ENCODE peak calls at places on chromosomes 11 and 22, in eight cellular contexts. One of them, this sample, is unnamed.

GRCh38 chr11:8333431-8334401 is 70.0 kb upstream of the LMO1 start:
- DNase-seq in coronary artery: no peak
- DNase-seq in cardiac muscle cell: no peak
- DNase-seq in stimulated activated CD4-positive, alpha-beta T cell treated with anti-CD3 and anti-CD28 coated beads, Interleukin-1b, Interleukin-23, amount 100 ng/mL, for 24 hours: no peak
- DNase-seq in HT1080: peak
- DNase-seq in H54: peak
- DNase-seq in stimulated activated naive CD4-positive, alpha-beta T cell: no peak
- DNase-seq in ACHN: peak
- DNase-seq in this sample: no peak

GRCh38 chr11:134584001-134584561 is 172.0 kb upstream of the B3GAT1 start:
- DNase-seq in coronary artery: peak
- DNase-seq in cardiac muscle cell: no peak
- DNase-seq in stimulated activated CD4-positive, alpha-beta T cell treated with anti-CD3 and anti-CD28 coated beads, Interleukin-1b, Interleukin-23, amount 100 ng/mL, for 24 hours: no peak
- DNase-seq in HT1080: no peak
- DNase-seq in H54: no peak
- DNase-seq in stimulated activated naive CD4-positive, alpha-beta T cell: no peak
- DNase-seq in ACHN: no peak
- DNase-seq in this sample: no peak

GRCh38 chr22:36730176-36730858 is 26.8 kb upstream of the CACNG2 start:
- DNase-seq in coronary artery: peak
- DNase-seq in cardiac muscle cell: no peak
- DNase-seq in stimulated activated CD4-positive, alpha-beta T cell treated with anti-CD3 and anti-CD28 coated beads, Interleukin-1b, Interleukin-23, amount 100 ng/mL, for 24 hours: no peak
- DNase-seq in HT1080: no peak
- DNase-seq in H54: no peak
- DNase-seq in stimulated activated naive CD4-positive, alpha-beta T cell: no peak
- DNase-seq in ACHN: no peak
- DNase-seq in this sample: no peak

GRCh38 chr11:71580057-71581003 is 2.3 kb downstream of the KRTAP5-11 start:
- DNase-seq in coronary artery: no peak
- DNase-seq in cardiac muscle cell: peak
- DNase-seq in stimulated activated CD4-positive, alpha-beta T cell treated with anti-CD3 and anti-CD28 coated beads, Interleukin-1b, Interleukin-23, amount 100 ng/mL, for 24 hours: no peak
- DNase-seq in HT1080: peak
- DNase-seq in H54: peak
- DNase-seq in stimulated activated naive CD4-positive, alpha-beta T cell: no peak
- DNase-seq in ACHN: peak
- DNase-seq in this sample: peak

GRCh38 chr11:2295971-2296912 is 5.5 kb downstream of the C11orf21 start:
- DNase-seq in coronary artery: peak
- DNase-seq in cardiac muscle cell: no peak
- DNase-seq in stimulated activated CD4-positive, alpha-beta T cell treated with anti-CD3 and anti-CD28 coated beads, Interleukin-1b, Interleukin-23, amount 100 ng/mL, for 24 hours: no peak
- DNase-seq in HT1080: no peak
- DNase-seq in H54: no peak
- DNase-seq in stimulated activated naive CD4-positive, alpha-beta T cell: no peak
- DNase-seq in ACHN: no peak
- DNase-seq in this sample: no peak

GRCh38 chr11:106062592-106062949 is 14.6 kb downstream of the KBTBD3 start:
- DNase-seq in coronary artery: no peak
- DNase-seq in cardiac muscle cell: no peak
- DNase-seq in stimulated activated CD4-positive, alpha-beta T cell treated with anti-CD3 and anti-CD28 coated beads, Interleukin-1b, Interleukin-23, amount 100 ng/mL, for 24 hours: no peak
- DNase-seq in HT1080: no peak
- DNase-seq in H54: no peak
- DNase-seq in stimulated activated naive CD4-positive, alpha-beta T cell: no peak
- DNase-seq in ACHN: no peak
- DNase-seq in this sample: no peak

GRCh38 chr11:44779736-44780520 is 53.2 kb downstream of the TSPAN18 start:
- DNase-seq in coronary artery: peak
- DNase-seq in cardiac muscle cell: no peak
- DNase-seq in stimulated activated CD4-positive, alpha-beta T cell treated with anti-CD3 and anti-CD28 coated beads, Interleukin-1b, Interleukin-23, amount 100 ng/mL, for 24 hours: no peak
- DNase-seq in HT1080: no peak
- DNase-seq in H54: no peak
- DNase-seq in stimulated activated naive CD4-positive, alpha-beta T cell: no peak
- DNase-seq in ACHN: no peak
- DNase-seq in this sample: no peak

GRCh38 chr11:65851083-65851579 is 6.8 kb downstream of the CFL1 start:
- DNase-seq in coronary artery: no peak
- DNase-seq in cardiac muscle cell: no peak
- DNase-seq in stimulated activated CD4-positive, alpha-beta T cell treated with anti-CD3 and anti-CD28 coated beads, Interleukin-1b, Interleukin-23, amount 100 ng/mL, for 24 hours: no peak
- DNase-seq in HT1080: peak
- DNase-seq in H54: no peak
- DNase-seq in stimulated activated naive CD4-positive, alpha-beta T cell: no peak
- DNase-seq in ACHN: peak
- DNase-seq in this sample: no peak

GRCh38 chr11:57480409-57481137 is 20.2 kb downstream of the RTN4RL2 start:
- DNase-seq in coronary artery: no peak
- DNase-seq in cardiac muscle cell: peak
- DNase-seq in stimulated activated CD4-positive, alpha-beta T cell treated with anti-CD3 and anti-CD28 coated beads, Interleukin-1b, Interleukin-23, amount 100 ng/mL, for 24 hours: peak
- DNase-seq in HT1080: peak
- DNase-seq in H54: peak
- DNase-seq in stimulated activated naive CD4-positive, alpha-beta T cell: no peak
- DNase-seq in ACHN: peak
- DNase-seq in this sample: no peak

GRCh38 chr11:64102005-64102738 is 63.7 kb downstream of the MACROD1 start:
- DNase-seq in coronary artery: no peak
- DNase-seq in cardiac muscle cell: no peak
- DNase-seq in stimulated activated CD4-positive, alpha-beta T cell treated with anti-CD3 and anti-CD28 coated beads, Interleukin-1b, Interleukin-23, amount 100 ng/mL, for 24 hours: no peak
- DNase-seq in HT1080: no peak
- DNase-seq in H54: no peak
- DNase-seq in stimulated activated naive CD4-positive, alpha-beta T cell: no peak
- DNase-seq in ACHN: no peak
- DNase-seq in this sample: no peak

GRCh38 chr11:129374081-129374992 is 1.3 kb upstream of the BARX2 start:
- DNase-seq in coronary artery: no peak
- DNase-seq in cardiac muscle cell: peak
- DNase-seq in stimulated activated CD4-positive, alpha-beta T cell treated with anti-CD3 and anti-CD28 coated beads, Interleukin-1b, Interleukin-23, amount 100 ng/mL, for 24 hours: no peak
- DNase-seq in HT1080: no peak
- DNase-seq in H54: no peak
- DNase-seq in stimulated activated naive CD4-positive, alpha-beta T cell: no peak
- DNase-seq in ACHN: no peak
- DNase-seq in this sample: no peak

GRCh38 chr22:50169774-50170341 is 673 bp upstream of the PANX2 start:
- DNase-seq in coronary artery: no peak
- DNase-seq in cardiac muscle cell: peak
- DNase-seq in stimulated activated CD4-positive, alpha-beta T cell treated with anti-CD3 and anti-CD28 coated beads, Interleukin-1b, Interleukin-23, amount 100 ng/mL, for 24 hours: no peak
- DNase-seq in HT1080: no peak
- DNase-seq in H54: no peak
- DNase-seq in stimulated activated naive CD4-positive, alpha-beta T cell: no peak
- DNase-seq in ACHN: peak
- DNase-seq in this sample: no peak

GRCh38 chr11:68498313-68498712 is 37.8 kb downstream of the PPP6R3 start:
- DNase-seq in coronary artery: no peak
- DNase-seq in cardiac muscle cell: no peak
- DNase-seq in stimulated activated CD4-positive, alpha-beta T cell treated with anti-CD3 and anti-CD28 coated beads, Interleukin-1b, Interleukin-23, amount 100 ng/mL, for 24 hours: no peak
- DNase-seq in HT1080: no peak
- DNase-seq in H54: no peak
- DNase-seq in stimulated activated naive CD4-positive, alpha-beta T cell: no peak
- DNase-seq in ACHN: no peak
- DNase-seq in this sample: no peak

GRCh38 chr22:38107692-38108515 is 2.6 kb downstream of the BAIAP2L2 start:
- DNase-seq in coronary artery: no peak
- DNase-seq in cardiac muscle cell: no peak
- DNase-seq in stimulated activated CD4-positive, alpha-beta T cell treated with anti-CD3 and anti-CD28 coated beads, Interleukin-1b, Interleukin-23, amount 100 ng/mL, for 24 hours: no peak
- DNase-seq in HT1080: no peak
- DNase-seq in H54: no peak
- DNase-seq in stimulated activated naive CD4-positive, alpha-beta T cell: no peak
- DNase-seq in ACHN: no peak
- DNase-seq in this sample: no peak

GRCh38 chr11:72301486-72301885 is 57.5 kb upstream of the PHOX2A start:
- DNase-seq in coronary artery: no peak
- DNase-seq in cardiac muscle cell: no peak
- DNase-seq in stimulated activated CD4-positive, alpha-beta T cell treated with anti-CD3 and anti-CD28 coated beads, Interleukin-1b, Interleukin-23, amount 100 ng/mL, for 24 hours: no peak
- DNase-seq in HT1080: no peak
- DNase-seq in H54: no peak
- DNase-seq in stimulated activated naive CD4-positive, alpha-beta T cell: no peak
- DNase-seq in ACHN: no peak
- DNase-seq in this sample: no peak

GRCh38 chr11:119422505-119423416 is at the start of gene THY1:
- DNase-seq in coronary artery: no peak
- DNase-seq in cardiac muscle cell: peak
- DNase-seq in stimulated activated CD4-positive, alpha-beta T cell treated with anti-CD3 and anti-CD28 coated beads, Interleukin-1b, Interleukin-23, amount 100 ng/mL, for 24 hours: no peak
- DNase-seq in HT1080: no peak
- DNase-seq in H54: no peak
- DNase-seq in stimulated activated naive CD4-positive, alpha-beta T cell: no peak
- DNase-seq in ACHN: peak
- DNase-seq in this sample: no peak

GRCh38 chr11:12717851-12718291 is 43.6 kb downstream of the TEAD1 start:
- DNase-seq in coronary artery: no peak
- DNase-seq in cardiac muscle cell: no peak
- DNase-seq in stimulated activated CD4-positive, alpha-beta T cell treated with anti-CD3 and anti-CD28 coated beads, Interleukin-1b, Interleukin-23, amount 100 ng/mL, for 24 hours: no peak
- DNase-seq in HT1080: peak
- DNase-seq in H54: no peak
- DNase-seq in stimulated activated naive CD4-positive, alpha-beta T cell: peak
- DNase-seq in ACHN: no peak
- DNase-seq in this sample: no peak

GRCh38 chr22:20989323-20990138 is 7.4 kb downstream of the LZTR1 start:
- DNase-seq in coronary artery: no peak
- DNase-seq in cardiac muscle cell: no peak
- DNase-seq in stimulated activated CD4-positive, alpha-beta T cell treated with anti-CD3 and anti-CD28 coated beads, Interleukin-1b, Interleukin-23, amount 100 ng/mL, for 24 hours: no peak
- DNase-seq in HT1080: peak
- DNase-seq in H54: no peak
- DNase-seq in stimulated activated naive CD4-positive, alpha-beta T cell: no peak
- DNase-seq in ACHN: peak
- DNase-seq in this sample: no peak

GRCh38 chr11:112961146-112961668 is at the start of gene NCAM1:
- DNase-seq in coronary artery: no peak
- DNase-seq in cardiac muscle cell: peak
- DNase-seq in stimulated activated CD4-positive, alpha-beta T cell treated with anti-CD3 and anti-CD28 coated beads, Interleukin-1b, Interleukin-23, amount 100 ng/mL, for 24 hours: no peak
- DNase-seq in HT1080: peak
- DNase-seq in H54: peak
- DNase-seq in stimulated activated naive CD4-positive, alpha-beta T cell: no peak
- DNase-seq in ACHN: peak
- DNase-seq in this sample: peak

GRCh38 chr11:117143390-117143789 is 697 bp upstream of the PAFAH1B2 start:
- DNase-seq in coronary artery: no peak
- DNase-seq in cardiac muscle cell: peak
- DNase-seq in stimulated activated CD4-positive, alpha-beta T cell treated with anti-CD3 and anti-CD28 coated beads, Interleukin-1b, Interleukin-23, amount 100 ng/mL, for 24 hours: no peak
- DNase-seq in HT1080: peak
- DNase-seq in H54: peak
- DNase-seq in stimulated activated naive CD4-positive, alpha-beta T cell: no peak
- DNase-seq in ACHN: peak
- DNase-seq in this sample: no peak

GRCh38 chr22:19706661-19707151 is 7.6 kb upstream of the SEPTIN5 start:
- DNase-seq in coronary artery: no peak
- DNase-seq in cardiac muscle cell: no peak
- DNase-seq in stimulated activated CD4-positive, alpha-beta T cell treated with anti-CD3 and anti-CD28 coated beads, Interleukin-1b, Interleukin-23, amount 100 ng/mL, for 24 hours: no peak
- DNase-seq in HT1080: no peak
- DNase-seq in H54: no peak
- DNase-seq in stimulated activated naive CD4-positive, alpha-beta T cell: no peak
- DNase-seq in ACHN: no peak
- DNase-seq in this sample: no peak

GRCh38 chr11:15770798-15771414 is 585.4 kb downstream of the SOX6 start:
- DNase-seq in coronary artery: no peak
- DNase-seq in cardiac muscle cell: peak
- DNase-seq in stimulated activated CD4-positive, alpha-beta T cell treated with anti-CD3 and anti-CD28 coated beads, Interleukin-1b, Interleukin-23, amount 100 ng/mL, for 24 hours: no peak
- DNase-seq in HT1080: peak
- DNase-seq in H54: peak
- DNase-seq in stimulated activated naive CD4-positive, alpha-beta T cell: no peak
- DNase-seq in ACHN: peak
- DNase-seq in this sample: peak

GRCh38 chr11:7571640-7572000 is 57.8 kb downstream of the PPFIBP2 start:
- DNase-seq in coronary artery: no peak
- DNase-seq in cardiac muscle cell: peak
- DNase-seq in stimulated activated CD4-positive, alpha-beta T cell treated with anti-CD3 and anti-CD28 coated beads, Interleukin-1b, Interleukin-23, amount 100 ng/mL, for 24 hours: no peak
- DNase-seq in HT1080: peak
- DNase-seq in H54: peak
- DNase-seq in stimulated activated naive CD4-positive, alpha-beta T cell: no peak
- DNase-seq in ACHN: peak
- DNase-seq in this sample: no peak

GRCh38 chr11:65419460-65419772 is 3.2 kb upstream of the NEAT1 start:
- DNase-seq in coronary artery: peak
- DNase-seq in cardiac muscle cell: no peak
- DNase-seq in stimulated activated CD4-positive, alpha-beta T cell treated with anti-CD3 and anti-CD28 coated beads, Interleukin-1b, Interleukin-23, amount 100 ng/mL, for 24 hours: no peak
- DNase-seq in HT1080: no peak
- DNase-seq in H54: no peak
- DNase-seq in stimulated activated naive CD4-positive, alpha-beta T cell: no peak
- DNase-seq in ACHN: peak
- DNase-seq in this sample: no peak

GRCh38 chr11:46729110-46730027 is 10.4 kb downstream of the F2 start:
- DNase-seq in coronary artery: no peak
- DNase-seq in cardiac muscle cell: no peak
- DNase-seq in stimulated activated CD4-positive, alpha-beta T cell treated with anti-CD3 and anti-CD28 coated beads, Interleukin-1b, Interleukin-23, amount 100 ng/mL, for 24 hours: no peak
- DNase-seq in HT1080: no peak
- DNase-seq in H54: no peak
- DNase-seq in stimulated activated naive CD4-positive, alpha-beta T cell: no peak
- DNase-seq in ACHN: no peak
- DNase-seq in this sample: no peak

GRCh38 chr11:72673284-72673942 is 809 bp downstream of the PDE2A start:
- DNase-seq in coronary artery: no peak
- DNase-seq in cardiac muscle cell: peak
- DNase-seq in stimulated activated CD4-positive, alpha-beta T cell treated with anti-CD3 and anti-CD28 coated beads, Interleukin-1b, Interleukin-23, amount 100 ng/mL, for 24 hours: no peak
- DNase-seq in HT1080: no peak
- DNase-seq in H54: no peak
- DNase-seq in stimulated activated naive CD4-positive, alpha-beta T cell: no peak
- DNase-seq in ACHN: no peak
- DNase-seq in this sample: no peak

GRCh38 chr11:84465040-84465439 is 1162.1 kb downstream of the DLG2 start:
- DNase-seq in coronary artery: no peak
- DNase-seq in cardiac muscle cell: no peak
- DNase-seq in stimulated activated CD4-positive, alpha-beta T cell treated with anti-CD3 and anti-CD28 coated beads, Interleukin-1b, Interleukin-23, amount 100 ng/mL, for 24 hours: no peak
- DNase-seq in HT1080: peak
- DNase-seq in H54: no peak
- DNase-seq in stimulated activated naive CD4-positive, alpha-beta T cell: no peak
- DNase-seq in ACHN: no peak
- DNase-seq in this sample: no peak

GRCh38 chr11:69909561-69910518 is 90.6 kb upstream of the FGF3 start:
- DNase-seq in coronary artery: no peak
- DNase-seq in cardiac muscle cell: peak
- DNase-seq in stimulated activated CD4-positive, alpha-beta T cell treated with anti-CD3 and anti-CD28 coated beads, Interleukin-1b, Interleukin-23, amount 100 ng/mL, for 24 hours: no peak
- DNase-seq in HT1080: no peak
- DNase-seq in H54: no peak
- DNase-seq in stimulated activated naive CD4-positive, alpha-beta T cell: no peak
- DNase-seq in ACHN: no peak
- DNase-seq in this sample: no peak